ENCODE peak calls at places on chromosome 14, in nine cellular contexts. G is effector memory CD4-positive, alpha-beta T cell; K is Peyer's patch; F is brain microvascular endothelial cell; Z is AG04450; D is HCT116; Y is IMR-90; X is CD8-positive, alpha-beta memory T cell; Q is left ventricle myocardium inferior. W is an unnamed sample.

GRCh38 chr14:64636208-64636979 is 67.8 kb upstream of the PLEKHG3 start:
- DNase-seq in Y (peak), Z (no peak), D (peak), X (peak), F (peak), G (peak), Q (peak), K (peak), W (peak)

GRCh38 chr14:58712357-58712756 is 74.6 kb downstream of the DACT1 start:
- DNase-seq in K (no peak), F (peak), Q (no peak), Z (no peak), G (no peak), X (no peak), D (no peak), Y (peak), W (no peak)

GRCh38 chr14:50964683-50965390 is 20.6 kb upstream of the PYGL start:
- DNase-seq in Z (peak), X (no peak), Y (peak), D (no peak), K (peak), F (peak), Q (no peak), G (no peak), W (no peak)

GRCh38 chr14:52641745-52642144 is 53.6 kb downstream of the ERO1A start:
- DNase-seq in Z (no peak), D (no peak), F (no peak), X (no peak), K (no peak), Y (peak), Q (no peak), G (no peak), W (no peak)

GRCh38 chr14:71591929-71592328 is 340.3 kb upstream of the RGS6 start:
- DNase-seq in Y (peak), D (peak), G (no peak), Z (no peak), K (no peak), F (peak), Q (no peak), X (no peak), W (no peak)

GRCh38 chr14:21097616-21098133 is 780 bp downstream of the ZNF219 start:
- DNase-seq in Y (no peak), F (no peak), D (no peak), K (peak), G (no peak), Q (no peak), X (peak), Z (no peak), W (no peak)

GRCh38 chr14:68390731-68391130 is 402.1 kb downstream of the ZFP36L1 start:
- DNase-seq in G (no peak), K (no peak), Q (no peak), X (no peak), Y (no peak), Z (no peak), D (no peak), F (no peak), W (no peak)

GRCh38 chr14:42872775-42873174 is 1266.1 kb downstream of the LRFN5 start:
- DNase-seq in G (no peak), X (no peak), Z (no peak), D (no peak), F (no peak), K (no peak), Q (no peak), Y (no peak), W (no peak)

GRCh38 chr14:95261616-95262510 is 57.8 kb downstream of the CLMN start:
- DNase-seq in F (no peak), Q (peak), Y (no peak), G (no peak), K (no peak), D (no peak), Z (no peak), X (no peak), W (no peak)

DNA sequence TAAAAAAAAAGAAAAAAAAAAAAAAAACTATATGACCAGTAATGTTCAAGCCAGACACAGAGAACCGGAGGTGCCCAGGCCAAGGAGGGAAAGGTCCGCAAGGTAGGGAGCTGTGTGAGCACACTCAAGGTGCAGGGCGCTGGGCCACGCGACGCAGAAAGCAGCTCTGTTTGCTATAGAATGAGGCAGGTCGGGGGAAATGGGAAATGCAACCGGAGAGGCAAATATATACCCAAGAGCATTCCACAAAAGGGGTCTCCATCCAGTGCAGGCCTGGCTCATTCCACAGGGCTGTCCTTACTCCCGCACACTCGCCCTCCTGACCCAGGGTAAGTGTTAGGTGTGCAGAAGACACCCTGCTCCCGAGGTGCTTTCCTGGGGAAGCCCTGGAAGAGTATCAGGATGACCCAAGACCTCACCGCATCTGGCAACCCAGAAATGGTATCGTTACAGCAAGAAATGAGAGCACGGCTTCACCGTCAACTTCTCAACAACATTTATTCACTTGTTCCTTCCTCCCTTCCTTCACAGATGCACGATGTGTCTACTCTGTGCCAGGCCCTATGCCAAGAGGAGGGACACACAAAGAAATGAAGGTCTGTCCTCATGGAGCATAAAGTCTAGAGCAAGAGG is 86.4 kb downstream of the BCL11B start:
- DNase-seq in Y (no peak), Z (no peak), D (no peak), Q (no peak), K (no peak), X (peak), F (no peak), G (no peak), W (no peak)
- H3K27ac ChIP-seq in Y (no peak), Z (no peak), D (no peak), Q (no peak), K (no peak), X (no peak), F (no peak), G (peak), W (no peak)

GRCh38 chr14:54478621-54479215 is 10.1 kb downstream of the GMFB start:
- DNase-seq in Y (no peak), F (no peak), G (no peak), D (no peak), K (no peak), Q (no peak), Z (no peak), X (no peak), W (no peak)
- H3K4me3 ChIP-seq in Y (no peak), F (no peak), G (no peak), D (no peak), K (no peak), Q (no peak), Z (no peak), X (no peak), W (no peak)

DNA sequence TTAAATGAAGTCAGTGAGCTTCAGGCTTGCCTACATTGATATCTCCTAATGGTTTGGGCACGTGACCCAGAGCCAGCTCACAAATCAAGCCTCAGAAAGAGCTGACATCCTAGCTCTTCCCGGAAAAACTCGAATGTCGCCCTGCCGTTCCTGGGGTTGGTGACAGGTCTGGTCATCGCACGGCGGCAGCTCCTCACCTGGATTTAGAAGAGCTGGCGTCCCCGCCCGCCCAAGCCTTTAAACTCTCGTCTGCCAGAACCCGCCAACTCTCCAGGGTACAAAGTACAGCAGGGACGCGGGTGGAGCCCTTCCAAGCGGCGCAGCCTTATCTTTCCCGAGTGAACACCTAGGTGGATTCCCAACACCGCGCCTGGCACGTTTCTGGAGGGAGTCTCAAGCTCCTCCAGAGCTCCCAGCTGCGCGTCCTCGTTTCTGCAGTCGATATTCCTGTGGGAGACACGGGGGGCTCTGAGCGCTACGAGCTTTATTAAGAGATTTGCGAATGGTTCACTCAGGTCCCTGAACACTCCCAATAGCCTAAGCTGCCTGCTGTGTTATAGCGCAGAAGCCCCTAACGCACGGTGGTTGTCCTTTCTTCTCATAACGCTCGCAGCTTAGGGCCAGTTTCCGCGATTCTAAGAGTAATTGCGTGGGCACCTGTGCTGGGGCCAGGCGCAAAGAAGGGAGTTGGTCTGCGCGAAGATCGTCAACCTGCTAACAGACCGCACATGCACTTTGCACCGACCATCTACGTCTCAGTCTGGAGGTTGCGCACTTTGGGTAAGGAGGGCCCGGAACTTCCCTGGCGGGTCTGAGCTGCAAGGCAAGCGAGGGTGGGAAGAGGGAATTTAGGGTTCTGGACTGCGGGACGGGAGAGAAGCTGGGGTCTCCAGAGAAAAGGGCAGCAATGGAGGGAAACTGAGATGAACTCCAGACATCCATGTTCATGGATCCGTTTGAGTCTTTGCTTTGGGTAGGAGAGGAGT is at the start of gene SSTR1:
- DNase-seq in G (no peak), Z (no peak), K (peak), Q (no peak), F (no peak), D (no peak), X (no peak), Y (no peak), W (peak)
- H3K27ac ChIP-seq in G (no peak), Z (no peak), K (peak), Q (no peak), F (no peak), D (no peak), X (no peak), Y (no peak), W (no peak)

DNA sequence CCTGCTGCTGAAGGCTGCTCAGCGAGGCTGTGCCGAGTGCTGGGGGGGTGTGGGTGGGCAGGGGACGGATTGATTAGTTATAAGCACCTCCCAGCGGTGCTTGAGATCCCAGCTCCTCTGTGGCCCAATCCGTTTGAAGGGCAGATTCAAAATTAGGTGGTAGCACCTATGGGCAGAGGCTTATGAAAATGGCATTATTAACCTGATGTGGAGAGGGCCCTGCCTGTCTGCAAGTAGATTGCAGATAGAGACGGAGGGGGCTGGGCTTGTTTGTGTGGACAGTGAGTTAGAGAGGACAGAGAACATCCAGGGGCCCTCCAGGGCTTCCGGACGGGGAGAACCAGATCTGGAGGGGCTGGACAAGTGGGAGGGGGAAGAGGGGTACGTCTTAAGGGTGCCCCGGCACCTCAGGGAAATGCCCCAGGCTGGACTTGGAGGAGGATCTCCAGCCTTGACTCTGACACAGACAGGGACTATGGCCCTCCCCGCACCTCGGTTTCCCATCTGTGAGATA is at the start of gene RTL1:
- DNase-seq in G (no peak), Y (no peak), Q (no peak), D (no peak), X (no peak), F (no peak), K (no peak), Z (no peak), W (no peak)
- H3K4me3 ChIP-seq in G (no peak), Y (no peak), Q (peak), D (no peak), X (no peak), F (no peak), K (no peak), Z (no peak), W (no peak)

DNA sequence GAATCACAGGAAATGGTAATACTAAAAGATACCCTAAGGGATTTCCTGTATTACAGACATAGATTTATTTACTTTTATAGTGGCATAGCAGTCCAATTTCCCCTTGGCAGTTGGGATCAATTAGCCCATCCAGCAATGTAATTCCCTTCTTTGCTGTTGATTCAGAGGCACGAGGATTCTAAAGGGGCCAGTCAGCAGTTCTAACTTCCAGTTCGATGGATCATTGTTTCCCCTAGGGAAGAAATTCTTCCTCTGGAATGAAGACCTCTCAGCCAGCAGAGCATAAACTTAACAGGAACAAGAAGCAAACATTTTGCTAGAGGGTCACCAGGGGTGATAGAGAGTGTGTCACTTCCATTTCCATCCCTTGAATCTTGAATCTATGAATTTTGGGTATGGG is 395.7 kb upstream of the NOVA1 start:
- DNase-seq in X (no peak), G (no peak), D (no peak), Z (no peak), Y (no peak), F (no peak), Q (no peak), K (no peak), W (no peak)
- H3K27ac ChIP-seq in X (no peak), G (no peak), D (no peak), Z (no peak), Y (no peak), F (no peak), Q (no peak), K (no peak), W (no peak)

GRCh38 chr14:96594961-96595360 is 92.8 kb downstream of the PAPOLA start:
- DNase-seq in X (no peak), G (no peak), Y (no peak), Z (no peak), F (no peak), D (no peak), Q (no peak), K (no peak), W (peak)

GRCh38 chr14:96589577-96589976 is 87.4 kb downstream of the PAPOLA start:
- DNase-seq in Y (no peak), Q (no peak), K (peak), Z (no peak), X (no peak), F (no peak), G (no peak), D (no peak), W (peak)

GRCh38 chr14:96588410-96589249 is 86.4 kb downstream of the PAPOLA start:
- DNase-seq in D (no peak), Z (no peak), Q (no peak), X (no peak), F (no peak), G (no peak), Y (no peak), K (peak), W (peak)

GRCh38 chr14:96590190-96590860 is 88.1 kb downstream of the PAPOLA start:
- DNase-seq in G (no peak), X (no peak), F (no peak), D (no peak), Y (no peak), K (peak), Z (no peak), Q (no peak), W (peak)

GRCh38 chr14:96592591-96593388 is 90.6 kb downstream of the PAPOLA start:
- DNase-seq in K (peak), Z (no peak), X (peak), G (peak), F (no peak), Y (peak), Q (peak), D (no peak), W (peak)
- H3K4me3 ChIP-seq in K (peak), Z (peak), X (peak), G (peak), F (peak), Y (peak), Q (peak), D (no peak), W (peak)

DNA sequence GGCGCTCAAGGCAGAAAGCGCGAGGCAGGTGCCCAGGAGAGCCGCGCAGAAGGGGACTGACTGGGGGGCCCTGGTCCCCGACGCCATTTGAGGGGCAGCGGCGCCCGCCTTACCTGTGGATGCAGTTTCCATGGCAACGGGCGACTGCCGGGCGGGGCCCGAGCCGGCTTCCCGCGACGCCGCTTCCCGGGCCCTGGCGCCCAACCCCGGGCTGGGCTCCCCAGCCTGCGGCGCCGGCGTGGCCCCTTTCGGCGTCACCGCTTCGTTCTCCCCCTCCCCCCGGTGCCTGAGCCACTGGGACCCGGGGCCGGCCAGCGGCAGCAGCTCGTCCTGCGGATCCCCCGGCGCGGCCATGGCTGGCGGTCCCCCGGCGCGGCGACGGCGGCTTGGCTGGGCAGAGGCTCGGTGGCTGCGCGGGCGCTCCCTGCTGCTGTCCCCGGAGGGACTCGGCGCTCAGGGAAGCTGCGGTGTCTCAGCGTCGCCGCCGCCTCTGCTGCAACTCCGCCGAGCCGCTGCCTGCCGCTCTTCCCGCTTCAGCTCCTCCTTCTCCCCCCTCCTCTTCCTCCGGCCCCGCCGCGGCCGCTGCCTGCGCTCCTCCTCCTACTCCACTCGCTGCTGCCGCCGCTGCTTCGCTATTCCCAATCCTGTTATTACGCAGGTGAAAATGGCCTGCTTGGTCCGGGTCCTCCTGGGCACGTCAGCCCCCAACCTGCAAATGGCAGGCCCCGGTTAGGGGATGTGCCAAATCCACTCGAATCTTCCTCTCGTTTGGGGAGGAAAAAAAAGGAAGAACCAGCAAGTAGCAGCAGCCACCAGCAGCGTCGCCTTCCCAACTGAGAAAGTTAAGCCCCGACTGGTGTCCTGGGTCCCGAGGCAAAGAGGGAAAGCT is at the start of gene RTN1:
- DNase-seq in K (peak), D (no peak), X (no peak), F (no peak), G (no peak), Z (peak), Y (peak), Q (peak), W (peak)
- H3K27ac ChIP-seq in K (no peak), D (no peak), X (no peak), F (no peak), G (no peak), Z (no peak), Y (no peak), Q (peak), W (no peak)

DNA sequence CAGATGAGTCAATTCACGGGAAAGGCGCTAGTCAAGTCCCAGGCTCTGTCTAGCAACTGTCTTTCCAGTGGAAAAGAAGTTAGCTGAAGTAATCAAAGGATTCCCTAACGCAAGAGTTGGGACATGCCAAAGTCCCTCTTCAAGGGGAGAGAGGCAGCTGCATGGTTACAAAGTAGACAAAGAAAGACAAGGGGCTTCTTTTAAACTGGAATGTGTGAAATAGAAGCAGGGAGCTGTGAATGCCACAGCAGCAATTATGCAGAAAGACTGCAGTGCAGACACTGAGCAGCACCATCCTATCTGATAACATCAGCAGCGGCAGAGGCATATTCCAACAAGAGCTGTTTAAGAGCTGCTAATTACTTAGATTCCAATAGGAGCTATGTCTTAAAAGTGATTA is 12.5 kb upstream of the CIPC start:
- DNase-seq in Y (no peak), X (no peak), D (no peak), G (no peak), F (no peak), Q (no peak), K (no peak), Z (no peak), W (no peak)
- H3K4me3 ChIP-seq in Y (no peak), X (no peak), D (no peak), G (no peak), F (no peak), Q (no peak), K (no peak), Z (no peak), W (no peak)

DNA sequence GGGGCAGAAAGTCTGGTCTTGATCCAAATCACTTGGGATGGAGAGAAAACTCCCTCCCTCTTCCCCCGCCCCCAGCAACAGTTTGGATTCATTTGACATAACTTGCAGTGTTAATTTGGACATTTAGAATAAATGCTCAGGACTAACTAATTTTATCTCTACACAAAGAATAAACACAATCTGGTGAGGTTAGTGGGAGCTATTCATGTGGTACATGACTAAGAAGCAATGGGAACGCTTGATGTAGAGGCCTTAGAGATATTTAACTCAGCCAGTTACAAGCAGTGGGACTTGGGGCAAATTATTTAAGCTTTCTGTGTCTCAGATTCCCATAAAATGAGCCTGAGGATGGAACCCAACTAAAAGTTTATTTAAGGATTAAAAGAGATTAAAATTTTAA is 107.3 kb upstream of the ARHGAP5 start:
- DNase-seq in F (no peak), D (no peak), Y (no peak), X (no peak), K (no peak), Q (no peak), G (no peak), Z (no peak), W (no peak)
- H3K27ac ChIP-seq in F (no peak), D (no peak), Y (no peak), X (no peak), K (no peak), Q (peak), G (no peak), Z (no peak), W (no peak)

GRCh38 chr14:104138891-104139459 is 588 bp downstream of the KIF26A start:
- DNase-seq in Y (no peak), G (no peak), Q (peak), X (peak), F (no peak), D (no peak), K (no peak), Z (no peak), W (peak)
- H3K4me3 ChIP-seq in Y (no peak), G (peak), Q (peak), X (no peak), F (no peak), D (peak), K (peak), Z (no peak), W (peak)

W was measured in upper lobe of right lung.